ENCODE peak calls at places on chromosomes 16 and 17, in seven cellular contexts. Y, I, S, G, T, O and W are unnamed samples.

GRCh38 chr17:8005951-8006730 is 3.7 kb downstream of the GUCY2D start:
- DNase-seq in Y (peak; percentile 70), I (no peak), S (no peak), G (no peak), T (no peak), O (no peak), W (no peak)

GRCh38 chr16:30407794-30408534 is 558 bp downstream of the ZNF771 start:
- DNase-seq in Y (no peak), I (no peak), S (no peak), G (no peak), T (no peak), O (no peak), W (no peak)

GRCh38 chr17:65079489-65079900 is 23.0 kb upstream of the GNA13 start:
- DNase-seq in Y (no peak), I (no peak), S (no peak), G (peak; percentile 68), T (no peak), O (no peak), W (no peak)

GRCh38 chr17:1803280-1803679 is 26.4 kb downstream of the SMYD4 start:
- DNase-seq in Y (no peak), I (no peak), S (no peak), G (no peak), T (no peak), O (no peak), W (no peak)

GRCh38 chr16:51523400-51523799 is 372.3 kb upstream of the SALL1 start:
- DNase-seq in Y (no peak), I (no peak), S (no peak), G (no peak), T (no peak), O (no peak), W (no peak)

GRCh38 chr17:37463039-37463438 is 26.7 kb upstream of the DUSP14 start:
- DNase-seq in Y (no peak), I (no peak), S (no peak), G (no peak), T (no peak), O (no peak), W (no peak)

GRCh38 chr17:7478276-7479138 is 924 bp downstream of the ZBTB4 start:
- DNase-seq in Y (peak; percentile 88), I (no peak), S (peak; percentile 49), G (no peak), T (no peak), O (peak; percentile 56), W (peak; percentile 65)

GRCh38 chr16:88909431-88910210 is 43.2 kb upstream of the PABPN1L start:
- DNase-seq in Y (no peak), I (no peak), S (no peak), G (no peak), T (no peak), O (no peak), W (no peak)

GRCh38 chr17:49848739-49849138 is 870 bp upstream of the TAC4 start:
- DNase-seq in Y (no peak), I (no peak), S (no peak), G (no peak), T (no peak), O (no peak), W (no peak)

GRCh38 chr17:63431939-63432804 is 13.9 kb downstream of the CYB561 start:
- DNase-seq in Y (peak; percentile 61), I (peak; percentile 32), S (no peak), G (no peak), T (no peak), O (no peak), W (no peak)

GRCh38 chr17:28861393-28862203 is 6.8 kb downstream of the ERAL1 start:
- DNase-seq in Y (peak; percentile 45), I (no peak), S (no peak), G (peak; percentile 67), T (no peak), O (no peak), W (no peak)

GRCh38 chr16:87499189-87499486 is 6.3 kb upstream of the ZCCHC14 start:
- DNase-seq in Y (no peak), I (no peak), S (no peak), G (no peak), T (no peak), O (no peak), W (no peak)

GRCh38 chr16:13377143-13377542 is 475.7 kb downstream of the SHISA9 start:
- DNase-seq in Y (no peak), I (no peak), S (no peak), G (no peak), T (no peak), O (no peak), W (no peak)

GRCh38 chr16:73285336-73285735 is 237.4 kb upstream of the ZFHX3 start:
- DNase-seq in Y (no peak), I (no peak), S (no peak), G (no peak), T (no peak), O (no peak), W (no peak)

GRCh38 chr17:75783069-75783783 is 1.4 kb upstream of the UNK start:
- DNase-seq in Y (no peak), I (peak; percentile 15), S (no peak), G (no peak), T (peak; percentile 92), O (no peak), W (no peak)

GRCh38 chr16:23479138-23479537 is 26.1 kb upstream of the COG7 start:
- DNase-seq in Y (no peak), I (no peak), S (no peak), G (no peak), T (no peak), O (no peak), W (no peak)

GRCh38 chr16:68265078-68265925 is 976 bp downstream of the SLC7A6 start:
- DNase-seq in Y (peak; percentile 85), I (no peak), S (no peak), G (no peak), T (peak; percentile 34), O (peak; percentile 56), W (peak; percentile 10)

GRCh38 chr17:81379523-81379942 is 15.7 kb upstream of the BAHCC1 start:
- DNase-seq in Y (no peak), I (no peak), S (no peak), G (no peak), T (no peak), O (no peak), W (no peak)

GRCh38 chr17:41610965-41611640 is 1.5 kb downstream of the KRT16 start:
- DNase-seq in Y (no peak), I (no peak), S (no peak), G (no peak), T (no peak), O (no peak), W (no peak)

GRCh38 chr17:45574376-45574775 is 83.9 kb upstream of the PLEKHM1 start:
- DNase-seq in Y (no peak), I (no peak), S (no peak), G (no peak), T (no peak), O (no peak), W (no peak)

GRCh38 chr17:7883781-7884386 is 4.7 kb upstream of the CHD3 start:
- DNase-seq in Y (no peak), I (no peak), S (peak; percentile 40), G (peak; percentile 5), T (no peak), O (peak; percentile 53), W (no peak)

GRCh38 chr17:68822752-68823289 is 132.4 kb downstream of the ABCA8 start:
- DNase-seq in Y (no peak), I (no peak), S (no peak), G (no peak), T (no peak), O (no peak), W (no peak)

GRCh38 chr17:42653179-42654124 is 5.6 kb upstream of the TUBG2 start:
- DNase-seq in Y (no peak), I (no peak), S (no peak), G (peak; percentile 71), T (no peak), O (no peak), W (peak; percentile 61)